ENCODE peak calls at places on chromosome 12, in six cellular contexts. One of them, this sample, is unnamed.

GRCh38 chr12:129064201-129064881 is 211.1 kb downstream of the GLT1D1 start:
- DNase-seq in Kasumi-1: no peak
- DNase-seq in T-helper 9 cell: no peak
- DNase-seq in body of pancreas: no peak
- DNase-seq in stimulated activated CD8-positive, alpha-beta memory T cell treated with anti-CD3 and anti-CD28 coated beads, Interleukin-4, amount 100 ng/mL, for 1 hour: no peak
- DNase-seq in esophagus squamous epithelium: no peak
- DNase-seq in this sample: no peak

GRCh38 chr12:27385756-27386155 is 53.1 kb downstream of the BMAL2 start:
- DNase-seq in esophagus squamous epithelium: no peak
- DNase-seq in body of pancreas: no peak
- DNase-seq in T-helper 9 cell: no peak
- DNase-seq in Kasumi-1: no peak
- DNase-seq in stimulated activated CD8-positive, alpha-beta memory T cell treated with anti-CD3 and anti-CD28 coated beads, Interleukin-4, amount 100 ng/mL, for 1 hour: no peak
- DNase-seq in this sample: no peak

GRCh38 chr12:47207829-47208248 is 128.1 kb upstream of the AMIGO2 start:
- DNase-seq in T-helper 9 cell: no peak
- DNase-seq in stimulated activated CD8-positive, alpha-beta memory T cell treated with anti-CD3 and anti-CD28 coated beads, Interleukin-4, amount 100 ng/mL, for 1 hour: no peak
- DNase-seq in body of pancreas: no peak
- DNase-seq in esophagus squamous epithelium: no peak
- DNase-seq in Kasumi-1: peak
- DNase-seq in this sample: peak

GRCh38 chr12:128609861-128610260 is 213.9 kb downstream of the SLC15A4 start:
- DNase-seq in body of pancreas: no peak
- DNase-seq in Kasumi-1: no peak
- DNase-seq in stimulated activated CD8-positive, alpha-beta memory T cell treated with anti-CD3 and anti-CD28 coated beads, Interleukin-4, amount 100 ng/mL, for 1 hour: no peak
- DNase-seq in esophagus squamous epithelium: no peak
- DNase-seq in T-helper 9 cell: no peak
- DNase-seq in this sample: no peak

GRCh38 chr12:132142679-132143327 is 1.3 kb downstream of the DDX51 start:
- DNase-seq in stimulated activated CD8-positive, alpha-beta memory T cell treated with anti-CD3 and anti-CD28 coated beads, Interleukin-4, amount 100 ng/mL, for 1 hour: no peak
- DNase-seq in body of pancreas: peak
- DNase-seq in esophagus squamous epithelium: no peak
- DNase-seq in T-helper 9 cell: no peak
- DNase-seq in Kasumi-1: no peak
- DNase-seq in this sample: no peak

GRCh38 chr12:67754933-67755697 is 106.6 kb downstream of the DYRK2 start:
- DNase-seq in T-helper 9 cell: no peak
- DNase-seq in body of pancreas: peak
- DNase-seq in Kasumi-1: peak
- DNase-seq in stimulated activated CD8-positive, alpha-beta memory T cell treated with anti-CD3 and anti-CD28 coated beads, Interleukin-4, amount 100 ng/mL, for 1 hour: no peak
- DNase-seq in esophagus squamous epithelium: no peak
- DNase-seq in this sample: no peak

GRCh38 chr12:115922952-115923564 is 354.4 kb downstream of the MED13L start:
- DNase-seq in stimulated activated CD8-positive, alpha-beta memory T cell treated with anti-CD3 and anti-CD28 coated beads, Interleukin-4, amount 100 ng/mL, for 1 hour: no peak
- DNase-seq in T-helper 9 cell: no peak
- DNase-seq in esophagus squamous epithelium: no peak
- DNase-seq in body of pancreas: no peak
- DNase-seq in Kasumi-1: peak
- DNase-seq in this sample: peak

GRCh38 chr12:54356228-54356627 is 8.1 kb downstream of the GPR84 start:
- DNase-seq in esophagus squamous epithelium: no peak
- DNase-seq in Kasumi-1: no peak
- DNase-seq in stimulated activated CD8-positive, alpha-beta memory T cell treated with anti-CD3 and anti-CD28 coated beads, Interleukin-4, amount 100 ng/mL, for 1 hour: no peak
- DNase-seq in T-helper 9 cell: no peak
- DNase-seq in body of pancreas: no peak
- DNase-seq in this sample: no peak

GRCh38 chr12:6697584-6698351 is 2.8 kb downstream of the PIANP start:
- DNase-seq in Kasumi-1: no peak
- DNase-seq in body of pancreas: peak
- DNase-seq in T-helper 9 cell: no peak
- DNase-seq in stimulated activated CD8-positive, alpha-beta memory T cell treated with anti-CD3 and anti-CD28 coated beads, Interleukin-4, amount 100 ng/mL, for 1 hour: no peak
- DNase-seq in esophagus squamous epithelium: no peak
- DNase-seq in this sample: peak

GRCh38 chr12:82479511-82479910 is 121.2 kb downstream of the METTL25 start:
- DNase-seq in esophagus squamous epithelium: no peak
- DNase-seq in Kasumi-1: no peak
- DNase-seq in body of pancreas: no peak
- DNase-seq in stimulated activated CD8-positive, alpha-beta memory T cell treated with anti-CD3 and anti-CD28 coated beads, Interleukin-4, amount 100 ng/mL, for 1 hour: no peak
- DNase-seq in T-helper 9 cell: no peak
- DNase-seq in this sample: no peak

GRCh38 chr12:25670076-25671055 is 117.3 kb upstream of the LMNTD1 start:
- DNase-seq in stimulated activated CD8-positive, alpha-beta memory T cell treated with anti-CD3 and anti-CD28 coated beads, Interleukin-4, amount 100 ng/mL, for 1 hour: no peak
- DNase-seq in esophagus squamous epithelium: no peak
- DNase-seq in body of pancreas: no peak
- DNase-seq in T-helper 9 cell: no peak
- DNase-seq in Kasumi-1: no peak
- DNase-seq in this sample: no peak

GRCh38 chr12:12999276-12999958 is 648 bp downstream of the HEBP1 start:
- DNase-seq in stimulated activated CD8-positive, alpha-beta memory T cell treated with anti-CD3 and anti-CD28 coated beads, Interleukin-4, amount 100 ng/mL, for 1 hour: no peak
- DNase-seq in T-helper 9 cell: no peak
- DNase-seq in esophagus squamous epithelium: no peak
- DNase-seq in Kasumi-1: no peak
- DNase-seq in body of pancreas: no peak
- DNase-seq in this sample: no peak

GRCh38 chr12:28699029-28699428 is 450.0 kb upstream of the FAR2 start:
- DNase-seq in esophagus squamous epithelium: no peak
- DNase-seq in T-helper 9 cell: no peak
- DNase-seq in Kasumi-1: no peak
- DNase-seq in stimulated activated CD8-positive, alpha-beta memory T cell treated with anti-CD3 and anti-CD28 coated beads, Interleukin-4, amount 100 ng/mL, for 1 hour: no peak
- DNase-seq in body of pancreas: no peak
- DNase-seq in this sample: no peak

GRCh38 chr12:27790179-27790578 is 10.1 kb upstream of the MANSC4 start:
- DNase-seq in body of pancreas: no peak
- DNase-seq in Kasumi-1: no peak
- DNase-seq in esophagus squamous epithelium: no peak
- DNase-seq in stimulated activated CD8-positive, alpha-beta memory T cell treated with anti-CD3 and anti-CD28 coated beads, Interleukin-4, amount 100 ng/mL, for 1 hour: no peak
- DNase-seq in T-helper 9 cell: no peak
- DNase-seq in this sample: peak

GRCh38 chr12:57722716-57723629 is 15.6 kb downstream of the AGAP2 start:
- DNase-seq in stimulated activated CD8-positive, alpha-beta memory T cell treated with anti-CD3 and anti-CD28 coated beads, Interleukin-4, amount 100 ng/mL, for 1 hour: no peak
- DNase-seq in esophagus squamous epithelium: no peak
- DNase-seq in body of pancreas: no peak
- DNase-seq in Kasumi-1: no peak
- DNase-seq in T-helper 9 cell: no peak
- DNase-seq in this sample: no peak

GRCh38 chr12:42968426-42968825 is 378.9 kb upstream of the PRICKLE1 start:
- DNase-seq in Kasumi-1: no peak
- DNase-seq in body of pancreas: no peak
- DNase-seq in T-helper 9 cell: no peak
- DNase-seq in stimulated activated CD8-positive, alpha-beta memory T cell treated with anti-CD3 and anti-CD28 coated beads, Interleukin-4, amount 100 ng/mL, for 1 hour: no peak
- DNase-seq in esophagus squamous epithelium: no peak
- DNase-seq in this sample: no peak

GRCh38 chr12:6426882-6427671 is 17.7 kb upstream of the CD27 start:
- DNase-seq in esophagus squamous epithelium: no peak
- DNase-seq in Kasumi-1: no peak
- DNase-seq in body of pancreas: no peak
- DNase-seq in stimulated activated CD8-positive, alpha-beta memory T cell treated with anti-CD3 and anti-CD28 coated beads, Interleukin-4, amount 100 ng/mL, for 1 hour: peak
- DNase-seq in T-helper 9 cell: peak
- DNase-seq in this sample: peak

GRCh38 chr12:41521872-41522379 is 333.8 kb downstream of the PDZRN4 start:
- DNase-seq in stimulated activated CD8-positive, alpha-beta memory T cell treated with anti-CD3 and anti-CD28 coated beads, Interleukin-4, amount 100 ng/mL, for 1 hour: no peak
- DNase-seq in esophagus squamous epithelium: no peak
- DNase-seq in body of pancreas: no peak
- DNase-seq in T-helper 9 cell: no peak
- DNase-seq in Kasumi-1: no peak
- DNase-seq in this sample: peak

GRCh38 chr12:1913377-1914115 is 4.9 kb downstream of the CACNA2D4 start:
- DNase-seq in T-helper 9 cell: no peak
- DNase-seq in esophagus squamous epithelium: no peak
- DNase-seq in Kasumi-1: no peak
- DNase-seq in body of pancreas: no peak
- DNase-seq in stimulated activated CD8-positive, alpha-beta memory T cell treated with anti-CD3 and anti-CD28 coated beads, Interleukin-4, amount 100 ng/mL, for 1 hour: no peak
- DNase-seq in this sample: no peak

GRCh38 chr12:13376627-13377373 is 180.3 kb downstream of the EMP1 start:
- DNase-seq in esophagus squamous epithelium: no peak
- DNase-seq in stimulated activated CD8-positive, alpha-beta memory T cell treated with anti-CD3 and anti-CD28 coated beads, Interleukin-4, amount 100 ng/mL, for 1 hour: no peak
- DNase-seq in body of pancreas: no peak
- DNase-seq in Kasumi-1: no peak
- DNase-seq in T-helper 9 cell: no peak
- DNase-seq in this sample: no peak

GRCh38 chr12:109953656-109954055 is 42.5 kb downstream of the GIT2 start:
- DNase-seq in body of pancreas: no peak
- DNase-seq in esophagus squamous epithelium: no peak
- DNase-seq in stimulated activated CD8-positive, alpha-beta memory T cell treated with anti-CD3 and anti-CD28 coated beads, Interleukin-4, amount 100 ng/mL, for 1 hour: no peak
- DNase-seq in Kasumi-1: no peak
- DNase-seq in T-helper 9 cell: no peak
- DNase-seq in this sample: no peak

GRCh38 chr12:9090220-9090619 is 25.5 kb downstream of the A2M start:
- DNase-seq in esophagus squamous epithelium: no peak
- DNase-seq in body of pancreas: no peak
- DNase-seq in stimulated activated CD8-positive, alpha-beta memory T cell treated with anti-CD3 and anti-CD28 coated beads, Interleukin-4, amount 100 ng/mL, for 1 hour: no peak
- DNase-seq in T-helper 9 cell: no peak
- DNase-seq in Kasumi-1: no peak
- DNase-seq in this sample: no peak

GRCh38 chr12:22687677-22688076 is 62.7 kb downstream of the ETNK1 start:
- DNase-seq in stimulated activated CD8-positive, alpha-beta memory T cell treated with anti-CD3 and anti-CD28 coated beads, Interleukin-4, amount 100 ng/mL, for 1 hour: no peak
- DNase-seq in T-helper 9 cell: no peak
- DNase-seq in esophagus squamous epithelium: no peak
- DNase-seq in Kasumi-1: peak
- DNase-seq in body of pancreas: no peak
- DNase-seq in this sample: no peak

GRCh38 chr12:28239918-28240317 is 49.7 kb downstream of the CCDC91 start:
- DNase-seq in Kasumi-1: no peak
- DNase-seq in body of pancreas: no peak
- DNase-seq in T-helper 9 cell: no peak
- DNase-seq in stimulated activated CD8-positive, alpha-beta memory T cell treated with anti-CD3 and anti-CD28 coated beads, Interleukin-4, amount 100 ng/mL, for 1 hour: no peak
- DNase-seq in esophagus squamous epithelium: no peak
- DNase-seq in this sample: no peak

GRCh38 chr12:32891956-32892355 is 4.6 kb downstream of the PKP2 start:
- DNase-seq in body of pancreas: no peak
- DNase-seq in Kasumi-1: no peak
- DNase-seq in stimulated activated CD8-positive, alpha-beta memory T cell treated with anti-CD3 and anti-CD28 coated beads, Interleukin-4, amount 100 ng/mL, for 1 hour: no peak
- DNase-seq in T-helper 9 cell: no peak
- DNase-seq in esophagus squamous epithelium: no peak
- DNase-seq in this sample: no peak

GRCh38 chr12:31321565-31322228 is 4.3 kb downstream of the SINHCAF start:
- DNase-seq in stimulated activated CD8-positive, alpha-beta memory T cell treated with anti-CD3 and anti-CD28 coated beads, Interleukin-4, amount 100 ng/mL, for 1 hour: no peak
- DNase-seq in esophagus squamous epithelium: no peak
- DNase-seq in body of pancreas: no peak
- DNase-seq in T-helper 9 cell: no peak
- DNase-seq in Kasumi-1: no peak
- DNase-seq in this sample: no peak

GRCh38 chr12:42097971-42098370 is 46.7 kb downstream of the GXYLT1 start:
- DNase-seq in T-helper 9 cell: no peak
- DNase-seq in Kasumi-1: peak
- DNase-seq in body of pancreas: no peak
- DNase-seq in esophagus squamous epithelium: no peak
- DNase-seq in stimulated activated CD8-positive, alpha-beta memory T cell treated with anti-CD3 and anti-CD28 coated beads, Interleukin-4, amount 100 ng/mL, for 1 hour: no peak
- DNase-seq in this sample: no peak

GRCh38 chr12:74915718-74916117 is 293.9 kb downstream of the KCNC2 start:
- DNase-seq in stimulated activated CD8-positive, alpha-beta memory T cell treated with anti-CD3 and anti-CD28 coated beads, Interleukin-4, amount 100 ng/mL, for 1 hour: no peak
- DNase-seq in Kasumi-1: no peak
- DNase-seq in T-helper 9 cell: no peak
- DNase-seq in body of pancreas: no peak
- DNase-seq in esophagus squamous epithelium: no peak
- DNase-seq in this sample: no peak

GRCh38 chr12:44930972-44931600 is 55.0 kb upstream of the NELL2 start:
- DNase-seq in T-helper 9 cell: no peak
- DNase-seq in Kasumi-1: peak
- DNase-seq in stimulated activated CD8-positive, alpha-beta memory T cell treated with anti-CD3 and anti-CD28 coated beads, Interleukin-4, amount 100 ng/mL, for 1 hour: no peak
- DNase-seq in esophagus squamous epithelium: no peak
- DNase-seq in body of pancreas: no peak
- DNase-seq in this sample: peak

GRCh38 chr12:21165048-21165447 is 34.1 kb downstream of the SLCO1B1 start:
- DNase-seq in body of pancreas: no peak
- DNase-seq in stimulated activated CD8-positive, alpha-beta memory T cell treated with anti-CD3 and anti-CD28 coated beads, Interleukin-4, amount 100 ng/mL, for 1 hour: no peak
- DNase-seq in esophagus squamous epithelium: no peak
- DNase-seq in T-helper 9 cell: no peak
- DNase-seq in Kasumi-1: no peak
- DNase-seq in this sample: no peak